ENCODE peak calls at places on chromosomes 6 and 20, in ten cellular contexts. C is sigmoid colon, L is suprapubic skin, J is mucosa of descending colon, E is psoas muscle, Y is kidney, B is heart right ventricle, W is transverse colon, X is cardiac muscle cell, I is mammary epithelial cell. U is an unnamed sample.

GRCh38 chr6:47188588-47189021 is 121.1 kb downstream of the TNFRSF21 start:
- DNase-seq in C (no peak), L (no peak), J (peak; percentile 46), E (no peak), Y (no peak), B (no peak), W (peak; percentile 70), X (peak; percentile 67), I (peak; percentile 99), U (no peak)

GRCh38 chr6:45200510-45200909 is 127.6 kb upstream of the RUNX2 start:
- DNase-seq in C (no peak), L (no peak), J (no peak), E (no peak), Y (no peak), B (no peak), W (no peak), X (no peak), I (no peak), U (no peak)

GRCh38 chr6:22145823-22146379 is 150.9 kb downstream of the PRL start:
- DNase-seq in C (no peak), L (no peak), J (no peak), E (no peak), Y (peak; percentile 65), B (no peak), W (no peak), X (peak; percentile 77), I (peak; percentile 17), U (peak; percentile 65)

GRCh38 chr6:27161946-27162603 is 85.4 kb upstream of the PRSS16 start:
- DNase-seq in C (no peak), L (no peak), J (no peak), E (no peak), Y (no peak), B (no peak), W (no peak), X (peak; percentile 58), I (peak; percentile 77), U (peak; percentile 38)

GRCh38 chr20:50323777-50324604 is 133.4 kb downstream of the CEBPB start:
- DNase-seq in C (peak; percentile 53), L (no peak), J (no peak), E (no peak), Y (no peak), B (no peak), W (peak; percentile 1), X (no peak), I (no peak), U (no peak)

GRCh38 chr20:47735412-47736400 is 49.6 kb downstream of the SULF2 start:
- DNase-seq in C (no peak), L (no peak), J (no peak), E (peak; percentile 36), Y (peak; percentile 70), B (peak; percentile 31), W (no peak), X (peak; percentile 91), I (no peak), U (no peak)

GRCh38 chr6:136086686-136087085 is 163.4 kb downstream of the MTFR2 start:
- DNase-seq in C (no peak), L (no peak), J (no peak), E (no peak), Y (no peak), B (no peak), W (no peak), X (peak; percentile 61), I (no peak), U (no peak)

GRCh38 chr20:19692100-19692499 is 66.0 kb upstream of the RIN2 start:
- DNase-seq in C (no peak), L (no peak), J (no peak), E (no peak), Y (no peak), B (no peak), W (no peak), X (peak; percentile 23), I (peak; percentile 50), U (no peak)

GRCh38 chr20:31788578-31788977 is 30.6 kb upstream of the MYLK2 start:
- DNase-seq in C (no peak), L (no peak), J (no peak), E (peak; percentile 36), Y (no peak), B (no peak), W (no peak), X (no peak), I (peak; percentile 8), U (no peak)

GRCh38 chr20:2455771-2456497 is 14.7 kb downstream of the SNRPB start:
- DNase-seq in C (no peak), L (no peak), J (no peak), E (no peak), Y (no peak), B (no peak), W (no peak), X (no peak), I (no peak), U (no peak)

GRCh38 chr6:136923116-136923953 is 1.2 kb downstream of the SLC35D3 start:
- DNase-seq in C (no peak), L (no peak), J (no peak), E (no peak), Y (peak; percentile 70), B (no peak), W (no peak), X (no peak), I (no peak), U (no peak)

GRCh38 chr20:33515569-33516216 is 25.8 kb downstream of the CBFA2T2 start:
- DNase-seq in C (no peak), L (no peak), J (no peak), E (no peak), Y (no peak), B (no peak), W (no peak), X (no peak), I (no peak), U (no peak)

GRCh38 chr6:131782764-131783163 is 25.1 kb upstream of the ENPP1 start:
- DNase-seq in C (no peak), L (no peak), J (no peak), E (no peak), Y (no peak), B (no peak), W (peak; percentile 26), X (no peak), I (no peak), U (no peak)

GRCh38 chr6:113412589-113413367 is 444.4 kb upstream of the MARCKS start:
- DNase-seq in C (no peak), L (no peak), J (no peak), E (no peak), Y (no peak), B (no peak), W (no peak), X (no peak), I (no peak), U (no peak)

GRCh38 chr6:161227004-161227950 is 46.6 kb downstream of the AGPAT4 start:
- DNase-seq in C (no peak), L (no peak), J (no peak), E (no peak), Y (no peak), B (no peak), W (no peak), X (no peak), I (no peak), U (no peak)

GRCh38 chr6:55040102-55040848 is 134.0 kb upstream of the HCRTR2 start:
- DNase-seq in C (no peak), L (no peak), J (no peak), E (no peak), Y (no peak), B (no peak), W (no peak), X (peak; percentile 68), I (peak; percentile 92), U (peak; percentile 92)

GRCh38 chr6:157954150-157955117 is 27.2 kb upstream of the SYNJ2 start:
- DNase-seq in C (no peak), L (no peak), J (peak; percentile 90), E (no peak), Y (no peak), B (no peak), W (peak; percentile 90), X (peak; percentile 65), I (peak; percentile 56), U (no peak)
- H3K4me3 ChIP-seq in C (peak overlapping the region; percentile 33), L (peak overlapping the region; percentile 29), J (no peak overlapping the region), E (peak overlapping the region; percentile 52), Y (peak overlapping the region; percentile 69), B (peak overlapping the region; percentile 21), W (no peak overlapping the region), X (no peak overlapping the region), I (peak overlapping the region; percentile 3), U (no peak overlapping the region)

DNA sequence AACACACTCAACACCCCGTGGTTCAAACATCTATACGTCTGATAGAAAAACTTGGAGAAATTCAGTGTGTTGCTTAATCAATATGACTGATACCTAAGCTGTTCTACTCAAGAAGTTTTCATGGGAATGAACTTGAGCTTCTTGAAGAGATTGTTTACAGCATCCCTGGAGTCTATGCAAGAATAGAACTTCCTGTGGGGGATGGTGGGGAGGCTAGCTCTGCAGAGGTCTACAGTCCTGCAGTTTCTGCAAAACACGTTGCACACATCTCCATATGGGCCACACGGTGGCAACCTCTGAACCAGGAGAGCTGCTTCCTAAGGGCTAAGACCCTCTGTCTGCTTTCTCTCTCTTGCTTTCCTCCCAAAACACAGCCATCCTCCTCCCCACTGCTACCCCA is 32.7 kb upstream of the FANCE start:
- DNase-seq in C (no peak), L (no peak), J (no peak), E (no peak), Y (no peak), B (no peak), W (no peak), X (peak; percentile 74), I (no peak), U (peak; percentile 24)
- TF ChIP-seq CTCF in C (no peak), L (no peak), J (no peak), E (no peak), Y (no peak), B (no peak), W (no peak), X (peak; percentile 47), I (no peak), U (peak; percentile 62)

DNA sequence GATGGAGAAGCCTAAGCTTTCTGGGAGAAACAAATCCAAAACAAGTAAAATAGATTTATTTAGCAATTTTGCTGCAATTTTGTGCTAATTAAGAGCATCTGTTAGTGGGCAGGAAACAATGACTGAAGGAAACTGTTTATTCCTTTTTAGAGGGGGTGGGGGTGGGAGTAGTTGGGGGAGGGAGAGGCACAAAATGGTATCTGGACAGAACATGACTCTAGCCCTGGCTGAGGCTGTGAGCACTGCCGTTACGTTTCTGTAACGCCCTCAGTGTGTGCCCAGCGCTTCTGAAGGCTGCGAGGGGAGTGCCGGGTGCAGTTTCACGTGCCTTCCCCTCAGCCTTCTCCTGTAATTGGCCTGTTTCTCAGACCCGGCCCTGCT is 28.8 kb downstream of the METTL24 start:
- DNase-seq in C (peak; percentile 84), L (no peak), J (no peak), E (no peak), Y (no peak), B (no peak), W (no peak), X (peak; percentile 26), I (no peak), U (no peak)
- H3K4me3 ChIP-seq in C (peak overlapping the region; percentile 19), L (peak overlapping the region; percentile 38), J (no peak overlapping the region), E (peak overlapping the region; percentile 36), Y (peak overlapping the region; percentile 53), B (peak overlapping the region; percentile 4), W (no peak overlapping the region), X (no peak overlapping the region), I (no peak overlapping the region), U (no peak overlapping the region)

DNA sequence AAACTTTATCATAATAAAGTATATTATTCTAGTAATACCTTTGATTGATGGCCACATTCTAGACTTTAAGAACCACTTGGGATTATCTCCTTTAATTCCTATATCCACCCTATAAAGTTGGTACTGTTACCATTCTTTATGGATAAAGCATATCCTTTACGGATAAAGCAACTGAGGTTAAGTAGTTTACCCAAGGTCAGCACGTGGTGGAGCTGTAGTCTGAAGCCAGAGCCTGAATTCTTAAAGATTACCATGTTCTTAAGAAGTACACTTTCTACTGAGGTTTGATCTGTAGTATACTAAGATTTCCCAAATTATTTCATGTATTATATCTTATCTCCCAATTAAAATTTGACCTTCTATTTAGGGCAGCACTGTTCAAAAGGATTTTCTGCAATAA is 3.0 kb upstream of the NCOA7 start:
- DNase-seq in C (no peak), L (no peak), J (no peak), E (no peak), Y (no peak), B (no peak), W (no peak), X (peak; percentile 75), I (no peak), U (no peak)
- TF ChIP-seq CTCF in C (no peak), L (no peak), J (no peak), E (peak; percentile 19), Y (peak; percentile 60), B (peak; percentile 7), W (no peak), X (peak; percentile 41), I (no peak), U (no peak)

U was measured in AG04449.